ENCODE peak calls at places on chromosomes 3 and 15, in four cellular contexts. I is RWPE2, D is NT2/D1, G is stomach. W is an unnamed sample. For H3K4me1 and H3K27me3, the result is how much of the 10 kb centered on the place peaks cover.

GRCh38 chr15:31278056-31278445 is 48.6 kb upstream of the KLF13 start:
- DNase-seq in I (peak), D (no peak), G (peak), W (no peak)

GRCh38 chr15:58440181-58440910 is 8.6 kb downstream of the LIPC start:
- DNase-seq in I (no peak), D (no peak), G (peak), W (no peak)

GRCh38 chr3:82080261-82080660 is 318.8 kb upstream of the GBE1 start:
- DNase-seq in I (no peak), D (no peak), G (no peak), W (no peak)

GRCh38 chr3:51722362-51722761 is 15.5 kb downstream of the GRM2 start:
- DNase-seq in I (no peak), D (no peak), G (no peak), W (no peak)

GRCh38 chr15:41499109-41499851 is 5.6 kb downstream of the ITPKA start:
- DNase-seq in I (no peak), D (no peak), G (no peak), W (no peak)

GRCh38 chr15:63998489-63998888 is 47.8 kb downstream of the DAPK2 start:
- DNase-seq in I (no peak), D (no peak), G (no peak), W (no peak)

GRCh38 chr3:105355355-105356063 is 11.2 kb upstream of the ALCAM start:
- DNase-seq in I (no peak), D (no peak), G (no peak), W (no peak)

GRCh38 chr15:80804970-80805495 is 25.9 kb downstream of the CEMIP start:
- DNase-seq in I (no peak), D (no peak), G (no peak), W (no peak)

GRCh38 chr3:15693340-15693739 is 91.8 kb downstream of the BTD start:
- DNase-seq in I (no peak), D (no peak), G (no peak), W (no peak)

GRCh38 chr15:40115670-40116093 is 7.0 kb upstream of the BMF start:
- DNase-seq in I (no peak), D (no peak), G (peak), W (no peak)

GRCh38 chr15:95170587-95171380 is 939.4 kb downstream of the MCTP2 start:
- DNase-seq in I (no peak), D (no peak), G (no peak), W (no peak)

GRCh38 chr15:38169982-38170381 is 82.7 kb upstream of the SPRED1 start:
- DNase-seq in I (no peak), D (no peak), G (no peak), W (no peak)

GRCh38 chr3:187742351-187743171 is 2.7 kb downstream of the BCL6 start:
- DNase-seq in I (no peak), D (no peak), G (peak), W (no peak)

GRCh38 chr3:54507876-54508460 is 385.6 kb downstream of the CACNA2D3 start:
- DNase-seq in I (no peak), D (no peak), G (no peak), W (no peak)

GRCh38 chr3:46089237-46090011 is 62.1 kb upstream of the XCR1 start:
- DNase-seq in I (no peak), D (no peak), G (peak), W (no peak)

GRCh38 chr15:31036783-31037182 is 45.4 kb upstream of the MTMR10 start:
- DNase-seq in I (no peak), D (no peak), G (no peak), W (no peak)

GRCh38 chr3:124043023-124043422 is 51.1 kb upstream of the ROPN1 start:
- DNase-seq in I (no peak), D (no peak), G (no peak), W (no peak)

GRCh38 chr3:101219842-101220560 is 100.4 kb downstream of the IMPG2 start:
- DNase-seq in I (no peak), D (no peak), G (no peak), W (no peak)
- H3K4me1 ChIP-seq in I (under half), D (under half), G (under half), W (under half)

GRCh38 chr15:67132276-67132675 is 66.9 kb downstream of the SMAD3 start:
- DNase-seq in I (no peak), D (no peak), G (no peak), W (no peak)
- H3K27me3 ChIP-seq in I (under half), D (under half), G (under half), W (under half)

GRCh38 chr3:77251136-77251535 is 211.2 kb downstream of the ROBO2 start:
- DNase-seq in I (no peak), D (no peak), G (no peak), W (no peak)

GRCh38 chr3:77247817-77248216 is 207.9 kb downstream of the ROBO2 start:
- DNase-seq in I (no peak), D (no peak), G (no peak), W (no peak)

GRCh38 chr3:77247063-77247462 is 207.2 kb downstream of the ROBO2 start:
- DNase-seq in I (no peak), D (no peak), G (no peak), W (peak)

DNA sequence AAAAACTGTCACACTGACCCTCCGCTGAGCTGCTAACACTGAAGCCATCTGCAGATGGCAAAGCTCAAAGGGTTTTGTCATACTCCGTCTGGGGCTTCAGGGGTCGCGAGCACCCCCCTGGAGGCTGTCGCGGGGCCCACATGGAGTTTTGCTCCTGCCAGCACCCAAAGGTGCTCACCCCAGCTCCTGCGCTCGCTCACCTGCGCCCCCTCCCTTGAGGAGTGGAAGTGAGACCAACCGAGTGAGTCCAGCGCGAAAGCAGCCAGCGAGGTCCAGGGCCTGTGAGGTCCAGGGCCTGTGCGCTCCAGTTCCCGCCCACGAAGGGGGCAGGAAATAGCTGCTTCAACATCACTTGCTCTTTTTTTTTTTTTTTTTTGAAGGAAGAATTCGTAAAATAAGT is 208.5 kb downstream of the ROBO2 start:
- DNase-seq in I (no peak), D (no peak), G (no peak), W (no peak)
- H3K4me1 ChIP-seq in I (under half), D (under half), G (under half), W (under half)

GRCh38 chr3:61565569-61565968 is 4.2 kb downstream of the PTPRG start:
- DNase-seq in I (no peak), D (no peak), G (no peak), W (no peak)

GRCh38 chr3:61562042-61562809 is 855 bp downstream of the PTPRG start:
- DNase-seq in I (no peak), D (no peak), G (no peak), W (no peak)

GRCh38 chr3:61562810-61563613 is 1.6 kb downstream of the PTPRG start:
- DNase-seq in I (no peak), D (no peak), G (no peak), W (no peak)

GRCh38 chr3:61563614-61564404 is 2.4 kb downstream of the PTPRG start:
- DNase-seq in I (no peak), D (no peak), G (no peak), W (no peak)

DNA sequence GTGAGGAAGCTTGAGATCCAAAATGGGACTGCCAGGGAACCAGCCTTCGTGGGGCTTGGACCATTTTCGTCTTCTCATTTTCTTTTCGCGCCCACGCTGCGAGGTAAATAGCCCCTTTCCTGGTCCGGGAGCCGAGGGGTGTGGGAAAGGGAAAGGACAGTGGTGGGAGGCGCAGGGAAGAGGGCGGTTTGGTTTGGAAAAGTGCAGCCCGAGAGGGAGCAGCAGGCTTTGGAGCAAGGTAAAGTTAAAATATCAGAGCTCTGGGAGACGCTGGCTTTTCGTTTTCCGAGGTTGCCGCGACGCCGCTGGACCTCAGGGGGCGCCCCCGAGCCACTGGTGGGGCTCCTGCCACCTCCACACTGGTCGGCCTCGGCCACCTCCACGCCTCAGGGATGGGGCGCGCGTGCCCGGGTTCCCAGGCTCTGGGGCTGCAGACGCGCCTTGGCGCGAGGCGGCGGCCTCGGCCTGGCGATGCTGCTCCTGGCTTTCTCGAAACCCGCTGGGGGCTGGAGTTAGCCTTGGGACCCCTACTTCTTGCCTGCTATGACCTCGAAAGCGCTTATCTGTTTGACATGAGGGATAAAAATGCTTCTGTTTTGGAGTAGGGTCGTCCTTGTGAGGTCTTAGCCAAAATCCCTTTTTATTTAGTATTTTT is 3.2 kb downstream of the PTPRG start:
- DNase-seq in I (no peak), D (peak), G (peak), W (no peak)
- H3K27me3 ChIP-seq in I (under half), D (under half), G (under half), W (under half)

GRCh38 chr3:14430706-14431470 is 28.5 kb downstream of the SLC6A6 start:
- DNase-seq in I (no peak), D (no peak), G (no peak), W (no peak)

GRCh38 chr3:14429237-14429636 is 26.8 kb downstream of the SLC6A6 start:
- DNase-seq in I (no peak), D (no peak), G (no peak), W (no peak)

GRCh38 chr3:14428087-14429067 is 26.0 kb downstream of the SLC6A6 start:
- DNase-seq in I (no peak), D (no peak), G (no peak), W (no peak)

GRCh38 chr3:14431556-14431927 is 29.1 kb downstream of the SLC6A6 start:
- DNase-seq in I (no peak), D (no peak), G (no peak), W (no peak)

GRCh38 chr3:14429689-14430452 is 27.5 kb downstream of the SLC6A6 start:
- DNase-seq in I (no peak), D (no peak), G (no peak), W (no peak)
- H3K4me1 ChIP-seq in I (under half), D (under half), G (half or more), W (under half)

GRCh38 chr3:173711619-173712018 is 314.1 kb downstream of the NLGN1 start:
- DNase-seq in I (no peak), D (no peak), G (no peak), W (no peak)
- H3K27me3 ChIP-seq in I (under half), D (under half), G (under half), W (under half)

GRCh38 chr3:11517601-11518000 is 126.1 kb downstream of the VGLL4 start:
- DNase-seq in I (no peak), D (no peak), G (no peak), W (no peak)
- H3K4me1 ChIP-seq in I (under half), D (under half), G (under half), W (under half)

W was measured in HAP-1.